ENCODE peak calls at places on chromosomes 16 and 17, in five cellular contexts. U is GM23338, D is neural progenitor cell, O is GM23248, L is PC-3. C is an unnamed sample. For H3F3A, the result is how much of the 10 kb centered on the place peaks cover.

GRCh38 chr17:12917401-12917800 is 100.4 kb downstream of the ELAC2 start:
- DNase-seq in D (no peak), L (no peak), U (no peak), O (no peak), C (no peak)

GRCh38 chr16:78638371-78638770 is 538.9 kb downstream of the WWOX start:
- DNase-seq in U (no peak), D (no peak), O (no peak), L (no peak), C (no peak)

GRCh38 chr16:73015612-73016487 is 32.1 kb downstream of the ZFHX3 start:
- DNase-seq in O (no peak), L (peak), D (no peak), U (no peak), C (peak)

GRCh38 chr17:3295632-3296031 is 2.5 kb downstream of the OR3A1 start:
- DNase-seq in L (no peak), U (no peak), O (no peak), D (no peak), C (no peak)

GRCh38 chr17:77011173-77012011 is 129.4 kb upstream of the SEC14L1 start:
- DNase-seq in D (peak), U (peak), L (peak), O (peak), C (peak)

GRCh38 chr17:77407321-77408277 is 266.8 kb downstream of the SEC14L1 start:
- DNase-seq in D (no peak), U (no peak), O (peak), L (no peak), C (no peak)

GRCh38 chr16:85679870-85680269 is 8.9 kb downstream of the GINS2 start:
- DNase-seq in O (no peak), U (no peak), L (no peak), D (no peak), C (no peak)

GRCh38 chr16:30922960-30923535 is 324 bp upstream of the FBXL19 start:
- DNase-seq in D (peak), U (peak), O (peak), L (peak), C (peak)

GRCh38 chr17:36592316-36592710 is 634 bp downstream of the DHRS11 start:
- DNase-seq in O (peak), L (peak), D (peak), U (peak), C (peak)

GRCh38 chr16:69143116-69143515 is 10.7 kb downstream of the UTP4 start:
- DNase-seq in U (no peak), O (peak), L (no peak), D (peak), C (no peak)

GRCh38 chr16:72853575-72853974 is 194.4 kb downstream of the ZFHX3 start:
- DNase-seq in L (no peak), U (no peak), O (no peak), D (no peak), C (no peak)

GRCh38 chr17:48038687-48039086 is 1.1 kb upstream of the COPZ2 start:
- DNase-seq in L (no peak), U (no peak), O (no peak), D (no peak), C (no peak)

GRCh38 chr16:869823-870641 is 69.5 kb upstream of the GNG13 start:
- DNase-seq in L (no peak), U (no peak), D (no peak), O (no peak), C (no peak)

GRCh38 chr16:4402439-4403132 is 13.8 kb downstream of the CORO7 start:
- DNase-seq in D (peak), U (peak), L (peak), O (peak), C (no peak)

GRCh38 chr17:32783602-32784001 is 93.3 kb downstream of the MYO1D start:
- DNase-seq in O (peak), D (peak), U (peak), L (peak), C (peak)

GRCh38 chr17:9824797-9825338 is 856 bp upstream of the GLP2R start:
- DNase-seq in D (no peak), O (no peak), U (no peak), L (no peak), C (no peak)

GRCh38 chr16:78784773-78785172 is 685.3 kb downstream of the WWOX start:
- DNase-seq in D (no peak), L (no peak), O (no peak), U (no peak), C (no peak)

GRCh38 chr17:81870155-81870977 is 771 bp downstream of the ARHGDIA start:
- DNase-seq in U (peak), L (peak), D (peak), O (peak), C (no peak)

GRCh38 chr17:39938140-39938869 is 10.8 kb downstream of the LRRC3C start:
- DNase-seq in L (no peak), D (no peak), U (no peak), O (no peak), C (no peak)

GRCh38 chr17:16989953-16990860 is 18.3 kb upstream of the TNFRSF13B start:
- DNase-seq in O (peak), D (no peak), L (peak), U (no peak), C (no peak)

GRCh38 chr17:40909755-40910154 is 24.7 kb upstream of the KRT20 start:
- DNase-seq in O (peak), L (peak), U (no peak), D (no peak), C (peak)

GRCh38 chr17:6421700-6422604 is 13.0 kb downstream of the AIPL1 start:
- DNase-seq in L (peak), U (peak), O (peak), D (peak), C (peak)

GRCh38 chr16:86609661-86610060 is 31.3 kb downstream of the FOXL1 start:
- DNase-seq in O (no peak), D (no peak), U (no peak), L (no peak), C (no peak)

GRCh38 chr16:72262711-72263110 is 90.8 kb upstream of the PMFBP1 start:
- DNase-seq in L (no peak), U (no peak), D (no peak), O (no peak), C (no peak)

GRCh38 chr17:7021993-7022778 is 664 bp upstream of the BCL6B start:
- DNase-seq in D (peak), O (peak), L (peak), U (peak), C (no peak)

GRCh38 chr16:364595-365491 is 5.5 kb downstream of the MRPL28 start:
- DNase-seq in D (no peak), U (no peak), L (no peak), O (peak), C (no peak)

GRCh38 chr17:7060165-7060890 is 16.4 kb upstream of the SLC16A11 start:
- DNase-seq in D (no peak), L (peak), U (no peak), O (peak), C (peak)

GRCh38 chr16:75244844-75245758 is 6.3 kb downstream of the BCAR1 start:
- DNase-seq in U (peak), D (peak), O (peak), L (peak), C (peak)

GRCh38 chr16:77324727-77325126 is 110.1 kb downstream of the ADAMTS18 start:
- DNase-seq in L (no peak), D (no peak), O (no peak), U (no peak), C (no peak)

GRCh38 chr17:38338535-38338934 is 5.2 kb downstream of the GPR179 start:
- DNase-seq in D (no peak), L (no peak), O (no peak), U (no peak), C (no peak)

GRCh38 chr17:53631486-53631885 is 191.2 kb upstream of the KIF2B start:
- DNase-seq in L (no peak), O (no peak), D (no peak), U (no peak), C (no peak)

GRCh38 chr17:53629188-53629587 is 193.5 kb upstream of the KIF2B start:
- DNase-seq in D (no peak), L (no peak), O (peak), U (no peak), C (no peak)

GRCh38 chr17:53630115-53630514 is 192.6 kb upstream of the KIF2B start:
- DNase-seq in O (no peak), D (peak), L (no peak), U (peak), C (no peak)

GRCh38 chr17:53630638-53631037 is 192.1 kb upstream of the KIF2B start:
- DNase-seq in U (peak), D (peak), L (no peak), O (no peak), C (no peak)

DNA sequence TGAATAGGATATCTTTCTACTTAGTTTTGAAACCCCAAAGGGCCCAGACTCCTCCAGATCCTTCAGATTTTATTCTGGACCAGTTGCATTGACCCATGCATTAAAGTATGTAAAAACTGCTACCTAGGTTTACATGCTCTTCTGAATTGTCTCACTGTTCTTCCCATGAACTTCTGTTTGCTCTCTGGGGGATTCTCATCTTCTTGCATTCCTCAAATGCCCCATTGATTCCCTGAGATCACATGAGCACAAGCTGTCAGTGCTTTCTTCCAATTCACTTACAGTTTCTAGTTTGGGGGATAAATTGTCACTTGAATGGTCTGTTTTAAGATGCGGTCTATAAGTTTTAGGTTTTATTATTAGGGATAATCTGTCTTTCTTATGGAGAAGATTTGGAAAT is 188.9 kb upstream of the KIF2B start:
- DNase-seq in D (no peak), O (no peak), L (no peak), U (peak), C (no peak)
- H3F3A ChIP-seq in D (under half), O (under half), L (under half), U (under half), C (under half)

DNA sequence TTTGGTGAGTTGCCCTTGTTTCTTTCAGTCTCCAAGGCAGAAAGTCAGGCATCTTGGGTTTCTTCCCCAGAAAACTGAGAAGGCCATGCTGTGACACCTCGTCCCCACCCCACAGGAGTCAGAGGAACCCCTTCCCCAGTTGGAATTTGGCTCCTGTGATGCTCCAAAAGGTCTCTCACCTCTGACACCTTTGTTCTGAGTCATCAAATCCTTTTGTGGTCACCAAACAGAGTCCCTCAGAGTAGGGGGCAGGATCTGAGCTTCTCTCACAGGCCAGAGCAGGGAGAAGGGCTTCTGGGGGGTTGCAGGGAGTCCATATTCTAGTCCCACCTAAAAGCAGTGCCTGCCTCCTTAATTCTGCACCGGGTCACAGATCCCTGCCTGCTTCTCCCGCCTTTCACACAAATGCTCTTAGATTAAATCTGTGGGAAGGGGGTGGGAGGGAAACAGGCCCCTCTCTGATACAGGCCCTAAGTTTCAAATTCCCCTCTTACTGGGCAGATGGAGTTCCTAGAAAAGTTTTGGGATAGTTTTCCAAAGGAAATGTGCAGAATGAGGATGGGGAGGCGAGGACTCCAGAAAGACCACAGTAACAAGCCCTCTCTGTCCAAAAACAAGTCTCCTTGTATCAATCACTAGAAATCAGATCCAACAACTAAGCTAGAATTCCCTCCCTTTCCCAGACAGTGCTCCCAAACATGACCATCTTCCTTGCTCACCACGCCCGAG is 1.3 kb downstream of the PHOSPHO1 start:
- DNase-seq in D (no peak), U (no peak), O (no peak), L (no peak), C (peak)
- TF ChIP-seq EZH2 in D (no peak), U (no peak), O (no peak), L (no peak), C (no peak)

GRCh38 chr17:75135946-75136345 is 4.4 kb upstream of the NT5C start:
- DNase-seq in D (no peak), U (no peak), L (no peak), O (no peak), C (no peak)
- H3F3A ChIP-seq in D (half or more), U (half or more), L (under half), O (under half), C (half or more)

DNA sequence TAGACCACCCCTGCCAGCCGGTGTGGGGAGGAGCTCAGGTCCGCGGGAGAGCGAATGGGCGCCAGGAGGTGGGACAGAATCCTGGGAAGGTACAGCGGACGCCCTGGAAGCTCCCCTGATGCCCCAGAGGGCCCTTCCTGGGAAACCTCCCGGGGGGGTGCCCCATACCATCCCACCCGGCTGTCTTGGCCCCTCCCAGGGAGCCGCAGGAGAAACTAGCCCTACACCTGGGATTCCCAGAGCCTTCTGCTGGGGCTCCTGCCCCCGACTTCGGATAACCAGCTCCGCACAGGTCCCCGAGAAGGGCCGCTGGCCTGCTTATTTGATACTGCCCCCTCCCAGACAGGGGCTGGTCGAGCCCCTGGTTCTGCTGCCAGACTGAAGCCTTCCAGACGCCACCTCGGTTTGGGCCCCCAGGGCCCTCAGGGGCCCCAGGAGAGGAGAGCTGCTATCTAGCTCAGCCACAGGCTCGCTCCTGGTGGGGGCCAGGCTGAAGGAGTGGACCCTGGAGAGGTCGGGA is 3.0 kb upstream of the CBX4 start:
- DNase-seq in O (no peak), D (peak), L (no peak), U (peak), C (no peak)
- TF ChIP-seq EZH2 in O (no peak), D (peak), L (no peak), U (no peak), C (no peak)

DNA sequence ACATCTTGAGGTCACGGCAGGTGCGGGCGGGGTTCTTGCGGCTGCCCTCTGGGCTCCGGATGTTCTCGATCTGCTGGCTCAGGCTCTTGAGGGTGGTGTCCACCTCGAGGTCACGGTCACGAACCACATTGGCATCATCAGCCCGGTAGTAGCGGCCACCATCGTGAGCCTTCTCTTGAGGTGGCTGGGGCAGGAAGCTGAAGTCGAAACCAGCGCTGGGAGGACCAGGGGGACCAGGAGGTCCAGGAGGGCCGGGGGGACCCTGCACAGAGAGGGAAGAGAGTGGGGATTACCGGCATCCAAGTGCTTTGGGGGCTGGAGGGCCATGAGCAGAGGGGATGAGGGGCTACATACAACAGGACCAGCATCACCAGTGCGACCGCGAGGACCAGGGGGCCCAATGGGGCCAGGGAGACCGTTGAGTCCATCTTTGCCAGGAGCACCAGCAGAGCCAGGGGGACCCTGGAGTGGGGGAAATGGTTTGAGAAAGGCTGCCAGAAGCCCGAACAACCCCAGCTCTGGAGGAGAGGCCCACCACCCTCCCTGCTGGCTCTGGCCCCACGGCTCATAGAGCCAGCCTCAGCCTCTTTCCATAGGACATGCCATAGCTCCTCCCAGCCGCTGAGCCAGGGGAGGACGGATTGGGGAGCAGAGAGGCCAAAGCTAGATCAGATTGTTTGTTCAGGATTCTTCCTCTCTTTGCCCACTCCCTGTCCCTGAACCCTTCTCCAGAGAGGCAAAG is 14.6 kb downstream of the COL1A1 start:
- DNase-seq in O (peak), U (no peak), L (no peak), D (no peak), C (no peak)
- H3F3A ChIP-seq in O (half or more), U (under half), L (under half), D (under half), C (under half)

DNA sequence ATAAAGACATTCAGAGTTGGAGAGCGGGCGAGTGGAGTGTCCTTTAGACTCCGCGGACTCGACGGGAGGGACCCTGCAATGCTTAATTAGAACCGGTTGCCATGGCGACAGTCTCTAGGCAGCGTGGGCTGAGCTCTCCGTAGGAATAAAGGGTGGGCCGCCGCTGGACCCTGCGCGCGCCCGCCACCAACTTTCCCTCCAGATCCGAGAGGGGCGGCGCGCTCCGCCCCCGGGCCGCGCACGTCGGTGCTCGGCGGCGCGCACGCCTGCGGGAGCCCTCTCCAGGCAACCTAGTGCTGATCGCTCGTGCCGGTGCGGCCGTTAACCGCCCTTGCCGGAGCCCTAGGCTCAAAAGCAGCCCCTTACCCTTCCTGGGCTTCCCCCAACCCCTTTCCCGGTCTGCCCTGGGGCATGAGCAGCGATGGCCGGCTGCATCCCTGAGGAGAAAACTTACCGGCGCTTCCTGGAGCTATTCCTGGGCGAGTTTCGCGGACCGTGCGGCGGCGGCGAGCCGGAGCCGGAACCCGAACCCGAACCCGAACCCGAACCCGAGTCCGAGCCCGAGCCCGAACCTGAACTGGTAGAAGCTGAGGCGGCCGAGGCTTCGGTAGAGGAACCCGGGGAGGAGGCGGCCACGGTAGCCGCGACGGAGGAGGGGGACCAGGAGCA is at the start of gene PPM1E:
- DNase-seq in L (peak), O (peak), D (peak), U (peak), C (peak)
- TF ChIP-seq EZH2 in L (peak), O (peak), D (no peak), U (no peak), C (no peak)

GRCh38 chr17:44204453-44204882 is 4.8 kb upstream of the ATXN7L3 start:
- DNase-seq in D (no peak), U (no peak), L (peak), O (peak), C (no peak)
- H3F3A ChIP-seq in D (under half), U (under half), L (under half), O (half or more), C (half or more)

GRCh38 chr16:23957287-23957686 is 121.5 kb downstream of the PRKCB start:
- DNase-seq in U (no peak), D (no peak), L (no peak), O (no peak), C (no peak)
- TF ChIP-seq EZH2 in U (no peak), D (no peak), L (no peak), O (no peak), C (no peak)